ENCODE peak calls at places on chromosomes 5 and 9, in six cellular contexts. L is EL; X is effector CD4-positive, alpha-beta T cell; P is mucosa of gallbladder; K is CD8-positive, alpha-beta memory T cell; F is HFF-Myc. Y is an unnamed sample.

GRCh38 chr9:125932012-125932411 is 184.8 kb downstream of the PBX3 start:
- DNase-seq in L (peak), X (no peak), P (peak), K (no peak), F (peak), Y (peak)

GRCh38 chr9:90860826-90861225 is 59.2 kb downstream of the SYK start:
- DNase-seq in L (no peak), X (no peak), P (no peak), K (no peak), F (no peak), Y (no peak)

GRCh38 chr9:122446819-122447484 is 30.8 kb downstream of the OR1J1 start:
- DNase-seq in L (peak), X (no peak), P (no peak), K (no peak), F (no peak), Y (no peak)

GRCh38 chr5:74903165-74903787 is 37.1 kb upstream of the FAM169A start:
- DNase-seq in L (peak), X (no peak), P (peak), K (no peak), F (no peak), Y (peak)

GRCh38 chr9:6054280-6055099 is 39.1 kb upstream of the RANBP6 start:
- DNase-seq in L (peak), X (peak), P (peak), K (peak), F (peak), Y (peak)

GRCh38 chr9:87099383-87099782 is 152.1 kb upstream of the GAS1 start:
- DNase-seq in L (no peak), X (no peak), P (no peak), K (no peak), F (no peak), Y (no peak)

GRCh38 chr5:98774192-98775046 is 956 bp downstream of the RGMB start:
- DNase-seq in L (peak), X (peak), P (peak), K (peak), F (no peak), Y (peak)

GRCh38 chr5:157172408-157172807 is 6.3 kb upstream of the GARIN3 start:
- DNase-seq in L (no peak), X (peak), P (no peak), K (peak), F (no peak), Y (no peak)

GRCh38 chr9:18109670-18110069 is 364.3 kb upstream of the ADAMTSL1 start:
- DNase-seq in L (no peak), X (no peak), P (no peak), K (no peak), F (no peak), Y (no peak)

GRCh38 chr5:126309860-126310259 is 113.3 kb upstream of the GRAMD2B start:
- DNase-seq in L (no peak), X (no peak), P (no peak), K (no peak), F (no peak), Y (no peak)

GRCh38 chr5:2222246-2222645 is 339.5 kb upstream of the IRX4 start:
- DNase-seq in L (no peak), X (no peak), P (no peak), K (no peak), F (no peak), Y (no peak)

GRCh38 chr5:58354827-58355226 is 105.1 kb downstream of the PLK2 start:
- DNase-seq in L (no peak), X (no peak), P (no peak), K (no peak), F (no peak), Y (no peak)

GRCh38 chr5:177491429-177491945 is 5.9 kb downstream of the PDLIM7 start:
- DNase-seq in L (no peak), X (no peak), P (no peak), K (no peak), F (no peak), Y (peak)

GRCh38 chr5:150641826-150642566 is 1.5 kb downstream of the SYNPO start:
- DNase-seq in L (peak), X (no peak), P (no peak), K (no peak), F (no peak), Y (no peak)

GRCh38 chr5:140038373-140038957 is 4.6 kb downstream of the NRG2 start:
- DNase-seq in L (peak), X (no peak), P (no peak), K (no peak), F (no peak), Y (no peak)

Y was measured in iPS-NIHi11.